ENCODE peak calls at places on chromosomes 4 and X, in nine cellular contexts. G, V, K, A, J, P, X, Y and Z are unnamed samples.
A peak's percentile ranks its signal among the peaks of the same experiment; 100 is the strongest.

GRCh38 chrX:123422875-123423274 is 238.8 kb downstream of the GRIA3 start:
- DNase-seq in P (peak; percentile 17), A (no peak), G (peak; percentile 46), V (no peak), J (peak; percentile 4), K (no peak), Y (peak; percentile 0), X (peak; percentile 23), Z (no peak)

GRCh38 chrX:15344106-15344505 is 8.8 kb upstream of the PIGA start:
- DNase-seq in J (no peak), P (no peak), G (no peak), Y (no peak), K (no peak), V (no peak), A (no peak), X (no peak), Z (no peak)

GRCh38 chr4:6506616-6507140 is 34.3 kb upstream of the PPP2R2C start:
- DNase-seq in X (no peak), J (no peak), A (no peak), V (no peak), P (peak; percentile 11), G (no peak), Y (no peak), K (no peak), Z (no peak)

GRCh38 chr4:89712141-89712540 is 124.8 kb downstream of the SNCA start:
- DNase-seq in K (no peak), P (no peak), A (no peak), G (no peak), J (no peak), X (no peak), Y (no peak), V (no peak), Z (no peak)

GRCh38 chrX:9133426-9133825 is 99.5 kb upstream of the FAM9B start:
- DNase-seq in P (no peak), J (no peak), K (no peak), Y (no peak), G (no peak), X (no peak), A (no peak), V (no peak), Z (no peak)

GRCh38 chr4:133124746-133125145 is 24.3 kb upstream of the PCDH10 start:
- DNase-seq in X (no peak), J (no peak), Y (no peak), P (no peak), A (no peak), V (no peak), G (no peak), K (no peak), Z (no peak)

GRCh38 chr4:3489451-3489962 is 26.4 kb downstream of the DOK7 start:
- DNase-seq in J (no peak), Y (no peak), V (no peak), X (no peak), P (no peak), G (peak; percentile 59), A (no peak), K (no peak), Z (no peak)

GRCh38 chr4:6991771-6992557 is 51.2 kb upstream of the TADA2B start:
- DNase-seq in Y (no peak), K (no peak), X (peak; percentile 35), P (no peak), G (no peak), A (no peak), V (no peak), J (no peak), Z (no peak)

GRCh38 chrX:56068274-56068758 is 163.8 kb upstream of the KLF8 start:
- DNase-seq in G (no peak), Y (no peak), A (no peak), J (no peak), X (no peak), K (no peak), V (no peak), P (no peak), Z (no peak)

GRCh38 chrX:47574609-47575325 is 7.5 kb upstream of the TIMP1 start:
- DNase-seq in A (no peak), X (no peak), P (no peak), K (peak; percentile 16), V (no peak), J (no peak), G (no peak), Y (no peak), Z (no peak)

GRCh38 chrX:126820700-126821420 is 1.3 kb downstream of the PRR32 start:
- DNase-seq in G (peak; percentile 62), P (no peak), A (no peak), Y (no peak), X (no peak), J (peak; percentile 4), V (no peak), K (no peak), Z (no peak)

GRCh38 chr4:61254406-61254805 is 54.3 kb downstream of the ADGRL3 start:
- DNase-seq in K (no peak), G (no peak), V (no peak), X (no peak), A (no peak), J (no peak), P (no peak), Y (no peak), Z (no peak)

GRCh38 chr4:141713185-141713584 is 76.8 kb downstream of the IL15 start:
- DNase-seq in J (no peak), A (no peak), Y (no peak), K (no peak), P (no peak), V (no peak), X (no peak), G (no peak), Z (no peak)